ENCODE peak calls at places on chromosomes 4 and X, in nine cellular contexts. B is foreskin keratinocyte; D is heart left ventricle; I is T-helper 17 cell; N is activated naive CD8-positive, alpha-beta T cell treated with anti-CD3 and anti-CD28 coated beads, Interleukin-2, amount 50 U/mL, for 24 hours; T is activated B cell treated with CpG ODN at 0.5 μM for 24 hours; X is right lobe of liver; S is A549; Q is sciatic nerve. Y is an unnamed sample.

GRCh38 chr4:110610940-110611785 is 11.7 kb downstream of the PITX2 start:
- ATAC-seq in B (no peak), D (no peak), I (no peak), N (no peak), T (no peak), X (peak), S (peak), Q (no peak), Y (no peak)

GRCh38 chr4:71426381-71427042 is 87.7 kb downstream of the SLC4A4 start:
- ATAC-seq in B (no peak), D (no peak), I (no peak), N (no peak), T (no peak), X (no peak), S (no peak), Q (no peak), Y (no peak)

GRCh38 chr4:4990329-4990728 is 28.9 kb downstream of the CYTL1 start:
- ATAC-seq in B (no peak), D (no peak), I (no peak), N (no peak), T (no peak), X (no peak), S (no peak), Q (peak), Y (no peak)

GRCh38 chr4:128565565-128566186 is 243.8 kb upstream of the JADE1 start:
- ATAC-seq in B (peak), D (peak), I (no peak), N (no peak), T (no peak), X (peak), S (no peak), Q (no peak), Y (peak)

GRCh38 chr4:151911970-151912369 is 151.2 kb upstream of the GATB start:
- ATAC-seq in B (no peak), D (peak), I (no peak), N (no peak), T (no peak), X (no peak), S (no peak), Q (peak), Y (no peak)

GRCh38 chr4:151573945-151574344 is 165.0 kb downstream of the FHIP1A start:
- ATAC-seq in B (peak), D (no peak), I (no peak), N (no peak), T (no peak), X (no peak), S (no peak), Q (no peak), Y (no peak)

GRCh38 chrX:153603131-153603656 is 4.3 kb upstream of the CCNQ start:
- ATAC-seq in B (no peak), D (no peak), I (no peak), N (no peak), T (no peak), X (no peak), S (no peak), Q (no peak), Y (no peak)

GRCh38 chrX:115029869-115030564 is 12.6 kb upstream of the IL13RA2 start:
- ATAC-seq in B (no peak), D (no peak), I (no peak), N (no peak), T (no peak), X (no peak), S (no peak), Q (no peak), Y (no peak)

GRCh38 chr4:158610790-158611189 is 60.9 kb downstream of the C4orf46 start:
- ATAC-seq in B (no peak), D (no peak), I (no peak), N (peak), T (no peak), X (no peak), S (no peak), Q (no peak), Y (peak)

GRCh38 chrX:41952102-41952501 is 28.7 kb upstream of the CASK start:
- ATAC-seq in B (no peak), D (no peak), I (no peak), N (no peak), T (no peak), X (no peak), S (no peak), Q (no peak), Y (no peak)

GRCh38 chrX:25020391-25021131 is 4.8 kb upstream of the ARX start:
- ATAC-seq in B (peak), D (no peak), I (peak), N (peak), T (no peak), X (peak), S (peak), Q (no peak), Y (no peak)

GRCh38 chrX:37684426-37684825 is 1.2 kb upstream of the XK start:
- ATAC-seq in B (no peak), D (peak), I (no peak), N (no peak), T (no peak), X (no peak), S (no peak), Q (no peak), Y (no peak)

GRCh38 chr4:48081196-48081595 is 52.9 kb downstream of the TXK start:
- ATAC-seq in B (no peak), D (no peak), I (no peak), N (no peak), T (no peak), X (no peak), S (no peak), Q (no peak), Y (no peak)

GRCh38 chr4:101599620-101600019 is 190.9 kb upstream of the BANK1 start:
- ATAC-seq in B (peak), D (no peak), I (no peak), N (no peak), T (no peak), X (no peak), S (no peak), Q (no peak), Y (no peak)

GRCh38 chr4:56158483-56158882 is 209.7 kb downstream of the CEP135 start:
- ATAC-seq in B (no peak), D (no peak), I (no peak), N (no peak), T (no peak), X (no peak), S (no peak), Q (no peak), Y (no peak)